ENCODE peak calls at places on chromosomes 16 and 17, in nine cellular contexts. C is activated CD4-positive, CD25-positive, alpha-beta regulatory T cell; O is effector CD4-positive, alpha-beta T cell; P is NCI-H2171 treated with DMSO at 0.1 percent for 48 hours; L is pancreas; A is astrocyte; X is GDM1; D is GM12865; N is heart right ventricle. H is an unnamed sample.

GRCh38 chr16:7140899-7141298 is 191.7 kb upstream of the RBFOX1 start:
- DNase-seq in P (no peak), A (no peak), N (no peak), O (no peak), X (no peak), L (no peak), C (no peak), D (no peak), H (no peak)

GRCh38 chr17:19410875-19411291 is at the start of gene RNF112:
- DNase-seq in N (peak), O (no peak), X (no peak), D (no peak), P (peak), C (no peak), L (no peak), A (peak), H (no peak)

GRCh38 chr16:19367335-19367734 is 50.3 kb upstream of the TMC5 start:
- DNase-seq in N (no peak), L (no peak), D (no peak), P (no peak), C (no peak), A (no peak), O (no peak), X (no peak), H (no peak)

GRCh38 chr17:42055496-42055895 is 5.1 kb upstream of the C17orf113 start:
- DNase-seq in D (no peak), L (no peak), A (no peak), C (no peak), O (no peak), N (no peak), X (no peak), P (no peak), H (no peak)

GRCh38 chr17:81354944-81355327 is 40.3 kb upstream of the BAHCC1 start:
- DNase-seq in P (no peak), X (no peak), L (peak), A (no peak), O (no peak), N (no peak), C (no peak), D (no peak), H (no peak)

GRCh38 chr16:53100889-53101288 is 46.1 kb downstream of the CHD9 start:
- DNase-seq in D (no peak), L (no peak), C (no peak), P (no peak), X (no peak), N (no peak), O (no peak), A (no peak), H (no peak)

GRCh38 chr16:89471225-89471624 is 19.1 kb downstream of the ANKRD11 start:
- DNase-seq in D (no peak), P (no peak), X (no peak), A (peak), L (no peak), O (no peak), N (no peak), C (no peak), H (no peak)

GRCh38 chr17:57956311-57957119 is 1.3 kb upstream of the CUEDC1 start:
- DNase-seq in D (peak), O (peak), N (no peak), L (no peak), A (no peak), C (no peak), P (peak), X (peak), H (no peak)

GRCh38 chr17:15465045-15465701 is 2.2 kb downstream of the CDRT4 start:
- DNase-seq in X (no peak), P (no peak), L (no peak), A (no peak), N (no peak), C (no peak), D (no peak), O (no peak), H (no peak)

GRCh38 chr17:27912989-27913388 is 19.8 kb upstream of the LYRM9 start:
- DNase-seq in D (no peak), N (no peak), C (no peak), P (no peak), A (no peak), X (no peak), O (no peak), L (no peak), H (no peak)

GRCh38 chr17:50783905-50784304 is 16.6 kb upstream of the ANKRD40CL start:
- DNase-seq in O (no peak), X (no peak), N (no peak), C (no peak), D (no peak), A (no peak), P (no peak), L (no peak), H (no peak)

GRCh38 chr17:47785538-47786123 is 36.0 kb downstream of the OSBPL7 start:
- DNase-seq in P (no peak), C (no peak), X (no peak), L (no peak), D (peak), O (no peak), A (peak), N (no peak), H (no peak)

GRCh38 chr16:82231021-82231787 is 61.2 kb upstream of the MPHOSPH6 start:
- DNase-seq in P (peak), A (no peak), O (no peak), X (no peak), C (no peak), N (no peak), D (no peak), L (peak), H (no peak)

GRCh38 chr17:73855933-73856332 is 211.7 kb upstream of the SDK2 start:
- DNase-seq in O (no peak), A (peak), X (no peak), C (no peak), P (no peak), N (no peak), D (peak), L (no peak), H (no peak)

GRCh38 chr17:16910341-16910740 is 61.6 kb downstream of the TNFRSF13B start:
- DNase-seq in D (no peak), X (no peak), N (no peak), C (no peak), P (no peak), L (no peak), A (no peak), O (no peak), H (no peak)

GRCh38 chr16:84380405-84380804 is 12.1 kb downstream of the ATP2C2 start:
- DNase-seq in N (no peak), X (no peak), P (no peak), L (no peak), D (peak), O (no peak), A (no peak), C (no peak), H (no peak)

GRCh38 chr16:64841071-64841470 is 280.8 kb downstream of the CDH11 start:
- DNase-seq in A (no peak), P (no peak), L (no peak), X (no peak), N (no peak), C (no peak), O (no peak), D (no peak), H (no peak)

GRCh38 chr16:13873835-13874438 is 46.0 kb upstream of the ERCC4 start:
- DNase-seq in X (no peak), A (no peak), C (no peak), O (no peak), L (no peak), N (no peak), P (peak), D (peak), H (no peak)

GRCh38 chr16:31699601-31700000 is 171.9 kb downstream of the AHSP start:
- DNase-seq in N (no peak), A (no peak), O (no peak), P (no peak), D (no peak), L (no peak), C (no peak), X (no peak), H (no peak)

GRCh38 chr16:79329163-79329521 is 271.4 kb downstream of the MAF start:
- DNase-seq in P (no peak), D (no peak), C (no peak), O (no peak), A (no peak), X (no peak), L (no peak), N (no peak), H (no peak)

GRCh38 chr16:30350134-30350871 is 4.8 kb downstream of the CD2BP2 start:
- DNase-seq in L (no peak), N (no peak), X (no peak), D (peak), A (peak), C (no peak), O (no peak), P (no peak), H (no peak)

GRCh38 chr16:49596119-49596518 is 222.5 kb downstream of the C16orf78 start:
- DNase-seq in P (no peak), D (peak), N (no peak), A (peak), L (no peak), X (peak), C (no peak), O (no peak), H (no peak)

GRCh38 chr16:1989826-1990335 is at the start of gene SYNGR3:
- DNase-seq in P (no peak), C (no peak), A (no peak), O (no peak), X (no peak), L (no peak), N (no peak), D (no peak), H (no peak)

GRCh38 chr17:35046740-35047283 is 16.7 kb downstream of the RFFL start:
- DNase-seq in X (no peak), A (peak), C (peak), D (peak), P (peak), O (peak), L (no peak), N (no peak), H (no peak)

GRCh38 chr17:81043725-81044427 is 8.9 kb downstream of the BAIAP2 start:
- DNase-seq in X (no peak), O (no peak), P (no peak), L (no peak), A (peak), C (no peak), N (peak), D (no peak), H (no peak)

GRCh38 chr16:14522617-14523135 is 107.4 kb downstream of the PARN start:
- DNase-seq in L (no peak), C (no peak), X (no peak), D (no peak), N (no peak), A (no peak), O (no peak), P (no peak), H (no peak)

GRCh38 chr17:39618252-39618913 is 8.4 kb upstream of the PPP1R1B start:
- DNase-seq in A (no peak), P (peak), C (no peak), L (peak), D (no peak), O (no peak), N (no peak), X (no peak), H (no peak)